ENCODE peak calls at places on chromosome 3, in nine cellular contexts. One of them, this sample, is unnamed.

GRCh38 chr3:45347329-45348000 is 40.9 kb upstream of the LARS2 start:
- DNase-seq in MCF 10A: no peak
- DNase-seq in GM12865: no peak
- DNase-seq in GM23338: no peak
- DNase-seq in body of pancreas: no peak
- DNase-seq in retina: no peak
- DNase-seq in HCEC 1CT: no peak
- DNase-seq in H9: no peak
- DNase-seq in SK-N-MC: no peak
- DNase-seq in this sample: no peak

GRCh38 chr3:14203521-14204079 is 25.0 kb downstream of the LSM3 start:
- DNase-seq in MCF 10A: peak; percentile 75
- DNase-seq in GM12865: peak; percentile 75
- DNase-seq in GM23338: peak; percentile 80
- DNase-seq in body of pancreas: peak; percentile 70
- DNase-seq in retina: peak; percentile 75
- DNase-seq in HCEC 1CT: peak; percentile 71
- DNase-seq in H9: peak; percentile 78
- DNase-seq in SK-N-MC: peak; percentile 10
- DNase-seq in this sample: peak; percentile 51

GRCh38 chr3:37400945-37401344 is 226.6 kb upstream of the LRRFIP2 start:
- DNase-seq in MCF 10A: no peak
- DNase-seq in GM12865: no peak
- DNase-seq in GM23338: no peak
- DNase-seq in body of pancreas: no peak
- DNase-seq in retina: no peak
- DNase-seq in HCEC 1CT: no peak
- DNase-seq in H9: no peak
- DNase-seq in SK-N-MC: no peak
- DNase-seq in this sample: no peak

GRCh38 chr3:12729313-12729676 is 29.8 kb downstream of the TMEM40 start:
- DNase-seq in MCF 10A: no peak
- DNase-seq in GM12865: no peak
- DNase-seq in GM23338: no peak
- DNase-seq in body of pancreas: no peak
- DNase-seq in retina: no peak
- DNase-seq in HCEC 1CT: no peak
- DNase-seq in H9: no peak
- DNase-seq in SK-N-MC: no peak
- DNase-seq in this sample: no peak

GRCh38 chr3:67605377-67605776 is 49.0 kb downstream of the SUCLG2 start:
- DNase-seq in MCF 10A: peak; percentile 65
- DNase-seq in GM12865: no peak
- DNase-seq in GM23338: peak; percentile 30
- DNase-seq in body of pancreas: no peak
- DNase-seq in retina: no peak
- DNase-seq in HCEC 1CT: peak; percentile 89
- DNase-seq in H9: no peak
- DNase-seq in SK-N-MC: no peak
- DNase-seq in this sample: no peak

GRCh38 chr3:81300324-81300927 is 461.0 kb downstream of the GBE1 start:
- DNase-seq in MCF 10A: no peak
- DNase-seq in GM12865: no peak
- DNase-seq in GM23338: no peak
- DNase-seq in body of pancreas: no peak
- DNase-seq in retina: no peak
- DNase-seq in HCEC 1CT: no peak
- DNase-seq in H9: no peak
- DNase-seq in SK-N-MC: no peak
- DNase-seq in this sample: no peak

GRCh38 chr3:140529096-140529495 is 148.8 kb upstream of the TRIM42 start:
- DNase-seq in MCF 10A: peak; percentile 90
- DNase-seq in GM12865: no peak
- DNase-seq in GM23338: no peak
- DNase-seq in body of pancreas: no peak
- DNase-seq in retina: no peak
- DNase-seq in HCEC 1CT: no peak
- DNase-seq in H9: no peak
- DNase-seq in SK-N-MC: no peak
- DNase-seq in this sample: peak; percentile 23

GRCh38 chr3:55207744-55208143 is 279.4 kb downstream of the WNT5A start:
- DNase-seq in MCF 10A: no peak
- DNase-seq in GM12865: no peak
- DNase-seq in GM23338: no peak
- DNase-seq in body of pancreas: no peak
- DNase-seq in retina: no peak
- DNase-seq in HCEC 1CT: no peak
- DNase-seq in H9: no peak
- DNase-seq in SK-N-MC: no peak
- DNase-seq in this sample: peak; percentile 5

GRCh38 chr3:158368271-158368670 is 202.7 kb upstream of the MLF1 start:
- DNase-seq in MCF 10A: no peak
- DNase-seq in GM12865: no peak
- DNase-seq in GM23338: no peak
- DNase-seq in body of pancreas: no peak
- DNase-seq in retina: peak; percentile 37
- DNase-seq in HCEC 1CT: no peak
- DNase-seq in H9: no peak
- DNase-seq in SK-N-MC: no peak
- DNase-seq in this sample: peak; percentile 98